ENCODE peak calls at places on chromosomes 12 and 14, in four cellular contexts. J is endodermal cell, Y is fibroblast of pulmonary artery, M is cardiac muscle cell. K is an unnamed sample.

GRCh38 chr12:50979369-50980052 is 27.2 kb downstream of the HIGD1C start:
- DNase-seq in J (no peak), Y (no peak), M (no peak), K (no peak)

GRCh38 chr12:2049604-2050540 is 2.9 kb upstream of the CACNA1C start:
- DNase-seq in Y (no peak), J (no peak), M (no peak), K (no peak)

GRCh38 chr12:102811125-102811737 is 105.8 kb downstream of the PAH start:
- DNase-seq in M (peak), J (peak), Y (peak), K (no peak)

GRCh38 chr12:4615667-4616066 is 33.2 kb downstream of the AKAP3 start:
- DNase-seq in J (no peak), M (no peak), Y (no peak), K (no peak)

GRCh38 chr14:66514206-66514605 is 6.3 kb downstream of the GPHN start:
- DNase-seq in J (no peak), M (no peak), Y (peak), K (no peak)

GRCh38 chr12:98371419-98371818 is 144.0 kb upstream of the TMPO start:
- DNase-seq in M (no peak), J (no peak), Y (peak), K (no peak)

GRCh38 chr14:64973826-64974225 is 1.7 kb upstream of the RAB15 start:
- DNase-seq in J (no peak), M (no peak), Y (no peak), K (no peak)

GRCh38 chr12:29241821-29242591 is 92.9 kb downstream of the FAR2 start:
- DNase-seq in M (peak), J (peak), Y (peak), K (no peak)

GRCh38 chr14:66944872-66945271 is 244.4 kb upstream of the GARIN2 start:
- DNase-seq in M (peak), Y (peak), J (no peak), K (peak)

GRCh38 chr14:101328412-101329149 is 232.7 kb upstream of the DIO3 start:
- DNase-seq in M (no peak), Y (no peak), J (no peak), K (no peak)

GRCh38 chr14:34699873-34700621 is 14.3 kb downstream of the CFL2 start:
- DNase-seq in Y (peak), M (no peak), J (no peak), K (no peak)

GRCh38 chr12:80313184-80313583 is 130.9 kb upstream of the PTPRQ start:
- DNase-seq in Y (no peak), J (no peak), M (no peak), K (no peak)

GRCh38 chr12:130957304-130957621 is 3.6 kb downstream of the ADGRD1 start:
- DNase-seq in Y (no peak), J (no peak), M (no peak), K (no peak)

GRCh38 chr12:21828111-21828775 is 53.7 kb upstream of the KCNJ8 start:
- DNase-seq in Y (peak), J (no peak), M (no peak), K (no peak)

GRCh38 chr12:8648598-8649205 is 13.9 kb downstream of the MFAP5 start:
- DNase-seq in Y (no peak), J (peak), M (no peak), K (no peak)

GRCh38 chr12:125310461-125310860 is 245.2 kb downstream of the AACS start:
- DNase-seq in Y (no peak), J (peak), M (no peak), K (no peak)

GRCh38 chr12:123757555-123757954 is 4.5 kb upstream of the DNAH10 start:
- DNase-seq in Y (peak), M (no peak), J (no peak), K (no peak)

GRCh38 chr12:99153283-99153682 is 494.3 kb upstream of the GARIN6 start:
- DNase-seq in J (no peak), Y (no peak), M (no peak), K (no peak)

GRCh38 chr12:128259556-128260070 is 7.4 kb upstream of the TMEM132C start:
- DNase-seq in J (peak), Y (peak), M (peak), K (no peak)
- TF ChIP-seq CTCF in J (peak), Y (peak), M (peak), K (no peak)

DNA sequence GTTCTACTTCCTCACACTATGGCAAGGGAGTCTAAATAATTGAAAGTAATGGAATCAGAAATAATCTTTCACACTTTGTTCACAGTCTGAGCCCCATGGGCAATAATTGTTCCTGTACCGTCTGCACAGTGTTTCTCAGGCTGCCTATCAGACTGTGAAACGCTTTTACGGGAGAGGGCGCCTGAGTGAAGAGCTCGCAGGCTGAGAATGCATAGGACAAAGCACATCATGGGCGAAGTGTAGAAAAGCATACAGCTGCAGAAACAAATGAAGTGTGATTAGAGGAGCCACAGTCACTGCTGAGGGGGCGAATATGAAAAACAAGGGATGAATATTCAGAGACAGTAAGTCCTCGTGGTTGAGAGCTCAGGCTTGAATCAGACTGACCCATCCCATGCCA is 438.3 kb upstream of the DCN start:
- DNase-seq in J (peak), Y (peak), M (peak), K (no peak)
- TF ChIP-seq CTCF in J (no peak), Y (peak), M (peak), K (no peak)

DNA sequence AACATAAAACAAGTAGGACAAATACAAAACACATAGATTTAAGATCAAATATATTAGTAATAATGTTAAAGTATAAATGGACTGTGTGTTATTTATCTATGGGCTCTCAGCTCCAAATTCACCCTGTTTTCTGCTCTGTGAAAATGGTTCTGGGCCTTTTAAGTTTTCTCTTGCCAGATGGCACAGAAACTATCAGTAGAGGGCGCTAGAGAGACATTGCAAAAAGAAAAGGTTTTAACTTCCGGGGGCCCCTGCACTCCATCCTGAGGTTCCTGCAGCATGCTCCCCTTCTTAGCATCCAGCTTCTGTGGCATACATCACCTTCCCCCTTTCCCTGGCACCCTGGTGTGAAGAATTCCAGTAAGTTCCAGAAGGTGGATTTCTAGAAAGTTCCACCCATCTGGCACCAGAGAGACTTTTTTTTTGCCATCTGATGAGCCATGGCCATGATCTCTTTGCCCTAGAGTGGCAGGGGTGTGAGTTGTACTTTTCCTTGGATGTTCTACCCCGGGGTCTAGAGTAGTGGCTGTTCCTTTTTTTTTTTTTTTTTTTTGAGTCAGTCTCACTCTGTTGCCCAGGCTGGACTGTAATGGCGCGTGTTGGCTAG is 29.3 kb downstream of the ZCRB1 start:
- DNase-seq in J (peak), Y (peak), M (no peak), K (peak)
- TF ChIP-seq CTCF in J (peak), Y (peak), M (peak), K (no peak)

GRCh38 chr14:73231874-73232851 is 5.1 kb upstream of the PAPLN start:
- DNase-seq in J (peak), Y (no peak), M (peak), K (no peak)

GRCh38 chr14:73233564-73233963 is 3.7 kb upstream of the PAPLN start:
- DNase-seq in Y (no peak), M (no peak), J (no peak), K (no peak)

GRCh38 chr14:73234029-73234428 is 3.3 kb upstream of the PAPLN start:
- DNase-seq in Y (no peak), M (no peak), J (no peak), K (no peak)

GRCh38 chr14:73234586-73235394 is 2.5 kb upstream of the PAPLN start:
- DNase-seq in Y (no peak), M (no peak), J (no peak), K (no peak)

DNA sequence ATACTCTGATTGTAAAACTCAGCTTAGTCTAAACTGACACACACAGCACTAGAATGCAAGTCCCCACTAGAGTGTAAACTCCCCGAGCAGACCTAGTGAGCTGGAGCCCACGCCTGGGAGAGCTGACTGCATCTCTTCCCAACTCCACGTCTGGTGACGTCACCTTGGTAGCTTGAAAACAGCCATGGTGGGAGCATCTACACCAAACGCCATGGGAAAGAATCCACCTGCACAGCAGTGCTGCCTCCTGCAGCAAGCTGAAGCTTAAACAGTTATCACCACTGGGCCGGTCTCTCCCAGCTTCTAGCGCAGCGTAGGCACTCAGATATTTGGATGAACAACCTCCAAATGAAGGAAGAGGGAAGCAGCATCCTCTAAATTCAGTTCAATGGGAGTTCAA is 4.3 kb upstream of the PAPLN start:
- DNase-seq in M (no peak), Y (peak), J (no peak), K (no peak)
- TF ChIP-seq CTCF in M (no peak), Y (no peak), J (peak), K (no peak)

GRCh38 chr14:56552615-56553014 is 27.0 kb upstream of the TMEM260 start:
- DNase-seq in J (peak), Y (no peak), M (no peak), K (no peak)

GRCh38 chr14:56561586-56561985 is 18.0 kb upstream of the TMEM260 start:
- DNase-seq in Y (no peak), J (no peak), M (no peak), K (no peak)

GRCh38 chr14:56554301-56554700 is 25.3 kb upstream of the TMEM260 start:
- DNase-seq in M (no peak), J (no peak), Y (no peak), K (no peak)

GRCh38 chr14:56555921-56556570 is 23.6 kb upstream of the TMEM260 start:
- DNase-seq in Y (peak), J (no peak), M (peak), K (no peak)
- TF ChIP-seq CTCF in Y (peak), J (peak), M (peak), K (no peak)

GRCh38 chr12:107528731-107529365 is 156.8 kb upstream of the PWP1 start:
- DNase-seq in Y (no peak), J (no peak), M (no peak), K (no peak)

GRCh38 chr12:107533218-107533617 is 152.4 kb upstream of the PWP1 start:
- DNase-seq in Y (no peak), M (no peak), J (no peak), K (no peak)

GRCh38 chr12:107529991-107530390 is 155.6 kb upstream of the PWP1 start:
- DNase-seq in J (no peak), Y (no peak), M (no peak), K (no peak)

GRCh38 chr12:107526555-107527180 is 158.9 kb upstream of the PWP1 start:
- DNase-seq in J (peak), M (no peak), Y (no peak), K (no peak)

DNA sequence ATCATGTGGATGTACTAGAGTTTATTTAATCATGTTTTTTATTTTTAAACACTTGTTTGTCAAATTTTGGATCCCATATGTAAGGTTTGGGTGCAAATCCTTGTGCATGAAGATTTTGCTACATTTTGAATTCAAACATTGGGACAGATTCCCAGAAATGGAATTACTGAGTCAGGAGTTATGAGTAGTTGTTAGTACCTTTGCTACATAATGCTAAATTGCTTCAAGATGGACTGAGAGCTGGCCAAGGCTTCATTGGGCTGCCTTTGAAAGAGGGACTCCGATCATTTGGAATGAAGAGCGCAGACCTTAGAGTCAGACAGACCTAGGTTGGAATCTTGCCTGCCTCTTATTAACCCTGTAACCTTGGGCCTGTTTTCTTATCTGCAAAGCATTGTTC is 154.9 kb upstream of the PWP1 start:
- DNase-seq in Y (no peak), J (no peak), M (no peak), K (no peak)
- TF ChIP-seq CTCF in Y (no peak), J (no peak), M (no peak), K (no peak)

DNA sequence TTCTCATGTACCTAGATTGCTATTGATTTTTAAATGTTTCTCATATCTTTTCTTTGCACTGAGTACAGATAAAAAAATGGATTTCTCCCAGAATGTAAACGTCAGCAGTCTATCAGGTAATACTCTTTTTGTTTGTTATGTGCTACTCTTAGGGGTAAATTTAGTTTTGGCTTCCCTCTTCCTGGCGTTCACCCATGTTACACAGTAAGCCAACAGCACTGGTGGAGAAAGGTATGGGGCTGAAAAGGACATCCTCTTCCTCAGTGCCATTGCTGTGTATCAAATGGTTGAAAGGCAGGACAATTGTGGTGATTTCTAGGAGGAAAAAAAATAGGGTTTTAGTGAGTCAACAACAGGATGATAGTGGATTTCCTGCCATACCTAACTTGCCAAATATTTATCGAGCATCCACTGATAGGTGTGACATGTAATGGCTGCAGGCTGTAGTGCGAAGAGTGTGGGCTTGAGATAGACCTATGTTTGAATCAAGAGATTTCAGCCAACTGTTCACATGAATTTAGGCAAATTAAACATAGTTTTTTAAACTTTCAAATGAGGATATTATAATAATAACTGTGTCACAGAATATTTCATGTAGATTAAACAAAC is 7.5 kb downstream of the KLRF2 start:
- DNase-seq in M (no peak), J (no peak), Y (no peak), K (no peak)
- TF ChIP-seq CTCF in M (no peak), J (no peak), Y (no peak), K (no peak)

GRCh38 chr12:53105256-53105655 is 2.0 kb downstream of the SOAT2 start:
- DNase-seq in J (peak), M (no peak), Y (no peak), K (no peak)

GRCh38 chr12:53101931-53102781 is 1.1 kb upstream of the SOAT2 start:
- DNase-seq in J (peak), M (no peak), Y (no peak), K (no peak)

GRCh38 chr12:53102883-53103807 is at the start of gene SOAT2:
- DNase-seq in M (peak), Y (no peak), J (peak), K (no peak)

GRCh38 chr12:53105712-53106439 is 2.6 kb downstream of the SOAT2 start:
- DNase-seq in M (no peak), J (peak), Y (no peak), K (no peak)

DNA sequence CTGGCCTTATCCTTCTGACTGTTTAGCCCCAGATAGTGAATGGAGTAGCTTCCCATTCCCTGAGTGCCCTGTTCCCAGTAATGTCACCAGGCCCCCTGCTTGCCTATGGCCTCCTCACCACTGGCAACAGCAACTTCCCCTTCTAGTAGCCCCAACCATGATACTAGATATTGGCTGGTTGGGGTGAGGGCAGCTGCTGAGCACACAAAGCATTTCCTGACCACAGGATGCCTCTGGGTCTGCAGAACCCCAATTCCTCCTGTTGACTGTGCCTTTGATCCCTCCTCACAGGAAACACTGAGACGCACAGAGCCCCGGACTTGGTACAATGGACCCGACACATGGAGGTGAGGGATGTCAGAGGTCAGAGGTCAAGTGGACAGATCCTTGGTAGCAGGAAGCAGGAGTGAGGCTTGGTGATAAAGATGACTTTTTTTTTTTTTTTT is 597 bp downstream of the SOAT2 start:
- DNase-seq in J (peak), M (no peak), Y (no peak), K (no peak)
- TF ChIP-seq CTCF in J (no peak), M (no peak), Y (no peak), K (no peak)